ENCODE peak calls at places on chromosomes 6 and 20, in eight cellular contexts. Z, M, I, S, W, X, Y and N are unnamed samples. For H3K27me3, the result is how much of the 10 kb centered on the place peaks cover.

GRCh38 chr6:24974182-24975171 is 38.7 kb upstream of the RIPOR2 start:
- DNase-seq in Z (no peak), M (peak), I (no peak), S (no peak), W (no peak), X (no peak), Y (no peak), N (no peak)

GRCh38 chr6:37011656-37012378 is 6.4 kb downstream of the FGD2 start:
- DNase-seq in Z (no peak), M (peak), I (no peak), S (no peak), W (no peak), X (peak), Y (no peak), N (no peak)

GRCh38 chr6:106805771-106806170 is 168.8 kb downstream of the CD24 start:
- DNase-seq in Z (no peak), M (no peak), I (no peak), S (no peak), W (no peak), X (no peak), Y (no peak), N (no peak)

GRCh38 chr6:151284431-151285060 is 44.8 kb downstream of the AKAP12 start:
- DNase-seq in Z (no peak), M (no peak), I (no peak), S (no peak), W (no peak), X (no peak), Y (no peak), N (no peak)

GRCh38 chr6:146339716-146340115 is 203.9 kb upstream of the RAB32 start:
- DNase-seq in Z (no peak), M (no peak), I (no peak), S (no peak), W (no peak), X (no peak), Y (no peak), N (no peak)

GRCh38 chr6:24584390-24584735 is 61.6 kb downstream of the KIAA0319 start:
- DNase-seq in Z (no peak), M (no peak), I (no peak), S (no peak), W (no peak), X (no peak), Y (peak), N (no peak)

GRCh38 chr6:37710616-37711015 is 12.9 kb upstream of the MDGA1 start:
- DNase-seq in Z (no peak), M (no peak), I (no peak), S (no peak), W (no peak), X (no peak), Y (no peak), N (no peak)

GRCh38 chr6:88573971-88574370 is 389.4 kb downstream of the RNGTT start:
- DNase-seq in Z (no peak), M (no peak), I (no peak), S (no peak), W (no peak), X (no peak), Y (no peak), N (no peak)

GRCh38 chr20:56689318-56689717 is 60.2 kb downstream of the TFAP2C start:
- DNase-seq in Z (no peak), M (peak), I (no peak), S (no peak), W (peak), X (no peak), Y (no peak), N (peak)

GRCh38 chr6:27059621-27060425 is 187.7 kb upstream of the PRSS16 start:
- DNase-seq in Z (no peak), M (no peak), I (no peak), S (no peak), W (no peak), X (no peak), Y (peak), N (no peak)

GRCh38 chr6:72952808-72953630 is 272.3 kb downstream of the KHDC1L start:
- DNase-seq in Z (no peak), M (peak), I (no peak), S (no peak), W (no peak), X (peak), Y (no peak), N (no peak)

GRCh38 chr20:34663213-34663943 is 13.5 kb downstream of the PIGU start:
- DNase-seq in Z (no peak), M (no peak), I (no peak), S (no peak), W (no peak), X (no peak), Y (no peak), N (no peak)

GRCh38 chr20:51014797-51015722 is 7.8 kb downstream of the KCNG1 start:
- DNase-seq in Z (peak), M (peak), I (no peak), S (no peak), W (no peak), X (peak), Y (peak), N (peak)

GRCh38 chr6:138815797-138816528 is 20.1 kb downstream of the ECT2L start:
- DNase-seq in Z (no peak), M (peak), I (no peak), S (no peak), W (no peak), X (no peak), Y (no peak), N (no peak)

GRCh38 chr20:48821261-48821910 is 6.4 kb downstream of the PREX1 start:
- DNase-seq in Z (no peak), M (no peak), I (peak), S (no peak), W (no peak), X (no peak), Y (no peak), N (no peak)

GRCh38 chr20:30811896-30812671 is 445.4 kb upstream of the DEFB115 start:
- DNase-seq in Z (peak), M (peak), I (no peak), S (peak), W (no peak), X (peak), Y (no peak), N (peak)

GRCh38 chr6:93398723-93399122 is 20.6 kb downstream of the EPHA7 start:
- DNase-seq in Z (no peak), M (no peak), I (no peak), S (no peak), W (no peak), X (no peak), Y (no peak), N (no peak)

GRCh38 chr6:81962198-81962597 is 209.7 kb upstream of the TENT5A start:
- DNase-seq in Z (no peak), M (peak), I (no peak), S (no peak), W (peak), X (no peak), Y (no peak), N (no peak)

GRCh38 chr6:157769776-157770430 is 53.1 kb upstream of the SNX9 start:
- DNase-seq in Z (no peak), M (peak), I (no peak), S (no peak), W (no peak), X (no peak), Y (no peak), N (no peak)

GRCh38 chr6:31888281-31889258 is 8.9 kb downstream of the EHMT2 start:
- DNase-seq in Z (no peak), M (peak), I (peak), S (no peak), W (no peak), X (peak), Y (peak), N (peak)

GRCh38 chr20:51861726-51862466 is 59.6 kb upstream of the SALL4 start:
- DNase-seq in Z (no peak), M (no peak), I (no peak), S (no peak), W (no peak), X (no peak), Y (no peak), N (no peak)

GRCh38 chr20:25254986-25255680 is 7.2 kb downstream of the PYGB start:
- DNase-seq in Z (peak), M (peak), I (peak), S (peak), W (peak), X (peak), Y (no peak), N (peak)

GRCh38 chr6:24535210-24535609 is 40.4 kb downstream of the ALDH5A1 start:
- DNase-seq in Z (no peak), M (no peak), I (no peak), S (no peak), W (no peak), X (no peak), Y (no peak), N (no peak)

GRCh38 chr20:20399705-20400104 is 31.8 kb downstream of the INSM1 start:
- DNase-seq in Z (no peak), M (no peak), I (no peak), S (no peak), W (no peak), X (no peak), Y (no peak), N (no peak)

GRCh38 chr6:43296780-43297494 is 1.1 kb upstream of the SLC22A7 start:
- DNase-seq in Z (no peak), M (no peak), I (no peak), S (no peak), W (no peak), X (no peak), Y (no peak), N (no peak)

GRCh38 chr20:38563802-38564431 is 17.1 kb upstream of the ADIG start:
- DNase-seq in Z (no peak), M (no peak), I (no peak), S (no peak), W (no peak), X (no peak), Y (no peak), N (no peak)

GRCh38 chr20:17227199-17227535 is 327 bp downstream of the PCSK2 start:
- DNase-seq in Z (no peak), M (peak), I (no peak), S (no peak), W (no peak), X (peak), Y (no peak), N (peak)

GRCh38 chr6:34301408-34301807 is 52.6 kb upstream of the SMIM29 start:
- DNase-seq in Z (peak), M (peak), I (no peak), S (peak), W (no peak), X (peak), Y (no peak), N (peak)

GRCh38 chr6:136166815-136167214 is 83.3 kb downstream of the MTFR2 start:
- DNase-seq in Z (no peak), M (no peak), I (no peak), S (no peak), W (no peak), X (no peak), Y (no peak), N (no peak)

GRCh38 chr6:12324096-12324495 is 33.9 kb downstream of the EDN1 start:
- DNase-seq in Z (no peak), M (peak), I (no peak), S (no peak), W (peak), X (peak), Y (no peak), N (peak)

GRCh38 chr6:47741807-47742206 is 40.0 kb upstream of the OPN5 start:
- DNase-seq in Z (no peak), M (peak), I (no peak), S (no peak), W (no peak), X (peak), Y (no peak), N (peak)

GRCh38 chr20:18039063-18039462 is 18.7 kb downstream of the OVOL2 start:
- DNase-seq in Z (no peak), M (no peak), I (no peak), S (no peak), W (no peak), X (no peak), Y (no peak), N (no peak)

GRCh38 chr6:9103876-9104521 is 668.7 kb upstream of the SLC35B3 start:
- DNase-seq in Z (no peak), M (no peak), I (no peak), S (no peak), W (no peak), X (no peak), Y (no peak), N (no peak)

GRCh38 chr20:34529742-34530141 is 13.5 kb downstream of the DYNLRB1 start:
- DNase-seq in Z (no peak), M (no peak), I (no peak), S (no peak), W (no peak), X (no peak), Y (no peak), N (no peak)

GRCh38 chr6:115058414-115059211 is 715.8 kb upstream of the HS3ST5 start:
- DNase-seq in Z (no peak), M (no peak), I (no peak), S (no peak), W (no peak), X (no peak), Y (no peak), N (no peak)

GRCh38 chr6:154512214-154512613 is 1.7 kb upstream of the CNKSR3 start:
- DNase-seq in Z (no peak), M (no peak), I (no peak), S (no peak), W (no peak), X (no peak), Y (no peak), N (no peak)
- H3K27me3 ChIP-seq in Z (under half), M (under half), I (under half), S (under half), W (under half), X (under half), Y (under half), N (under half)

GRCh38 chr20:59777321-59777705 is 156.1 kb downstream of the SYCP2 start:
- DNase-seq in Z (no peak), M (no peak), I (peak), S (no peak), W (no peak), X (no peak), Y (no peak), N (no peak)

GRCh38 chr20:59776059-59776603 is 157.3 kb downstream of the SYCP2 start:
- DNase-seq in Z (no peak), M (no peak), I (peak), S (no peak), W (peak), X (peak), Y (no peak), N (no peak)

GRCh38 chr20:59777814-59778575 is 155.4 kb downstream of the SYCP2 start:
- DNase-seq in Z (no peak), M (no peak), I (peak), S (no peak), W (no peak), X (no peak), Y (no peak), N (no peak)

GRCh38 chr20:59775221-59776055 is 158.0 kb downstream of the SYCP2 start:
- DNase-seq in Z (no peak), M (no peak), I (peak), S (no peak), W (no peak), X (no peak), Y (no peak), N (no peak)

DNA sequence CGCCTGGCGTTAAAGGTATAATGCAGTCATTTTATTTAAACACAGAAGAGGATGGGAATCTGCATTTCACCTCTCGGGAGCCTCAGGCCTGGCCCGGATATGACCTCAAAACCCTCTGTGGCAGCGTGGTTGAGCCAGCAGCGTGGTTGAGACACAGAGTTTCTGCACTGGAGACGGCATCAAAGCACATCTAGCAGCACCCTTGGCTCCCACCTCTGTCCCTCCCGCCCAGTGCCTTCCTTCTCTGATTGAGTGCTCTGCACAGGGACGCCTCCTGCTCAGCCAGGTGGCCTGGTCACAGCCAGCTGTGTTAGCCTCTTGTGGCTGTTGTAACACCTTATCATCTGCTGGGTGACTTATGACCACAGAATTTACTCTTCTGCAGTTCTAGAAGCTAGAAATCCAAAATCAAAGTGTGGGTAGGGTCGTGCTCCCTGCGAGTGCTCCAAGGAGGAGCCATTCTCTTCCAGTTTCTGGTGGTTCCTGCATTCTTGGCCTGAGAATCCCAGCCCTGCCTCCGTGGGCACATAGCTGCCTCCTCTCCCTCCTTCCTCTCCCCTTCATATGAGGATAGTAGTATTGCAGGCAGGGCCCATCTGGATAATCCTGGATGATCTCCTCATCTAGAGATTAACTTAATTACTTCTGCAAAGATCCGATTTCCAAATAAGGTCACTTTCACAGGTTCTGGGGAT is 156.7 kb downstream of the SYCP2 start:
- DNase-seq in Z (no peak), M (no peak), I (peak), S (no peak), W (no peak), X (peak), Y (no peak), N (no peak)
- H3K27me3 ChIP-seq in Z (under half), M (under half), I (under half), S (under half), W (under half), X (under half), Y (under half), N (under half)

GRCh38 chr6:101912266-101912665 is 518.8 kb downstream of the GRIK2 start:
- DNase-seq in Z (no peak), M (no peak), I (no peak), S (no peak), W (no peak), X (no peak), Y (no peak), N (no peak)
- H3K27me3 ChIP-seq in Z (under half), M (under half), I (under half), S (under half), W (under half), X (under half), Y (under half), N (under half)

GRCh38 chr6:21744321-21744720 is 150.8 kb downstream of the SOX4 start:
- DNase-seq in Z (no peak), M (no peak), I (no peak), S (no peak), W (no peak), X (no peak), Y (no peak), N (no peak)
- H3K27me3 ChIP-seq in Z (under half), M (under half), I (under half), S (under half), W (under half), X (under half), Y (under half), N (under half)

DNA sequence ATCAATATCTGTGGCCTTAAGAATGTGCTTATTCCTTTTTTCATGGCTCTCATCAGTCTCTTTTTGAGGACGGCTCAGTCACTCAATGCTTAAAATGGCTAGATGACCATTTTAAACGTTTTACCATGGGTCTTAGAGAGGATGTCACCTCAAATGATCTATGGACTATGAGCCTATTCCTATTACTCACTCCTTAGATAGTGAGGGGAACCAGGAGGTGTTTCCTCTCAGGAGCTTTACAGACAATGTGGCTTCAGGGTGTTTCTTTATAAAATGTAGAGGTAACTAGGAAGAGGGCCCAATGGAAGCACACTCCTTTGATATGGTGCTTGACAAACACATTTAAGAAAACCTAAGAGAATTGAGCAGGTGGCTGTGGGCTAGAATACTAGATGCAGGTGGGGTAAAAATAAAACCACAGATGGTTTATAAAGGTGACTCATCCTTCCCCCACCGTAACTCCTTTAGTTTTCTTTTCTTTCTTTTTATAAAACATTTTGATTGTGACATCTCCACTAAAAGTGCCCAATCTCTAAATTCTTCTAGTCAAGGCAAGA is 1.5 kb upstream of the TMEM200A start:
- DNase-seq in Z (no peak), M (no peak), I (no peak), S (no peak), W (no peak), X (peak), Y (no peak), N (no peak)
- H3K27me3 ChIP-seq in Z (under half), M (under half), I (under half), S (half or more), W (under half), X (under half), Y (under half), N (under half)

DNA sequence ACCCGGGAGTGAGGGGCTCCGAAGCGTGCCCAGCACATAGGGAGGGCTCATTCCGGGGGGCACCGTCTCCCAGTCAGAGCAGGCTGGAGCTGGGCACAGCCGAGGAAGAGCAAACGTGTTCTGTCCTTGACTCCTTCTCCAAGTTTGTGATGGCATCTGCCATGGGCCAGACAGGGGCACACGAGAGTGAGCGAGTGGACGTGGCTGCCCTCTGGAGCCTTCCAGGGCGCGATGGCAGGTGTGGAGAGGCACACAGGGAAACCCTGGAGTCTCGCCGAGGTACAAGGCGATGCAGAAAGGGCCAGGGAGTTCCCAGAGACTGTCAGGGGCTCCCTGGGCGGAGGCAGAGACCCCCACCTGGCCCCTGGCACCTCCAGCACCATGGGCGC is 9.9 kb upstream of the GATA5 start:
- DNase-seq in Z (no peak), M (no peak), I (no peak), S (no peak), W (no peak), X (no peak), Y (no peak), N (no peak)
- H3K27me3 ChIP-seq in Z (under half), M (half or more), I (under half), S (under half), W (under half), X (half or more), Y (under half), N (under half)

DNA sequence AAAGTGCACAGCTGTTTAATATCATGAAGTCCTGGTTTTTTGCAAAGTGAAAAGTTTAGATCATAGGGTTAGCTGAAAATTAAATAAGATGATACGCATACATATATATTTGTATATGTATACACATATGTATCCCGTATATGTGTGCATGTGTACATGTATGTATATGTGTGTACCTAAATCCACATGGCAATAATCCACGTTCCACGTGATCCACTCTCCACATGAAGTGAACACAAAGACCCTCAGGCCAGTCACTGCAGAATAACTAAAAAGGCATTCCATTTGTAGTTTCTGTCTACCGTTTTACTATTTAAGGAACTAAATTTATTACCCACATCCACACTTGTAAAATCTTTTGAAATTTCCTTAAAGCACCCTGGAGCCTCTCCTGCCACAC is 294.9 kb downstream of the FOXA2 start:
- DNase-seq in Z (no peak), M (no peak), I (no peak), S (no peak), W (no peak), X (no peak), Y (no peak), N (no peak)
- H3K27me3 ChIP-seq in Z (under half), M (under half), I (under half), S (under half), W (under half), X (under half), Y (under half), N (under half)